ENCODE peak calls at places on chromosome 18, in ten cellular contexts. One of them, this sample, is unnamed.
A peak's percentile ranks its signal among the peaks of the same experiment; 100 is the strongest.

GRCh38 chr18:13301691-13302469 is 83.3 kb downstream of the LDLRAD4 start:
- DNase-seq in fibroblast of lung: no peak
- DNase-seq in MM.1S: no peak
- DNase-seq in right lobe of liver: no peak
- DNase-seq in transverse colon: no peak
- DNase-seq in spleen: no peak
- DNase-seq in Caco-2: no peak
- DNase-seq in upper lobe of right lung: no peak
- DNase-seq in astrocyte: no peak
- DNase-seq in OCI-LY7: no peak
- DNase-seq in this sample: no peak

GRCh38 chr18:50030146-50030545 is 164.8 kb downstream of the MYO5B start:
- DNase-seq in fibroblast of lung: no peak
- DNase-seq in MM.1S: no peak
- DNase-seq in right lobe of liver: no peak
- DNase-seq in transverse colon: no peak
- DNase-seq in spleen: no peak
- DNase-seq in Caco-2: no peak
- DNase-seq in upper lobe of right lung: no peak
- DNase-seq in astrocyte: no peak
- DNase-seq in OCI-LY7: no peak
- DNase-seq in this sample: no peak

GRCh38 chr18:48336332-48336731 is 72.9 kb downstream of the ZBTB7C start:
- DNase-seq in fibroblast of lung: no peak
- DNase-seq in MM.1S: no peak
- DNase-seq in right lobe of liver: no peak
- DNase-seq in transverse colon: no peak
- DNase-seq in spleen: no peak
- DNase-seq in Caco-2: no peak
- DNase-seq in upper lobe of right lung: no peak
- DNase-seq in astrocyte: no peak
- DNase-seq in OCI-LY7: no peak
- DNase-seq in this sample: no peak

GRCh38 chr18:79766308-79766707 is 31.4 kb upstream of the KCNG2 start:
- DNase-seq in fibroblast of lung: no peak
- DNase-seq in MM.1S: no peak
- DNase-seq in right lobe of liver: peak; percentile 33
- DNase-seq in transverse colon: no peak
- DNase-seq in spleen: peak; percentile 53
- DNase-seq in Caco-2: no peak
- DNase-seq in upper lobe of right lung: peak; percentile 60
- DNase-seq in astrocyte: no peak
- DNase-seq in OCI-LY7: no peak
- DNase-seq in this sample: no peak

GRCh38 chr18:8052237-8052701 is 485.2 kb downstream of the PTPRM start:
- DNase-seq in fibroblast of lung: peak; percentile 2
- DNase-seq in MM.1S: peak; percentile 10
- DNase-seq in right lobe of liver: no peak
- DNase-seq in transverse colon: no peak
- DNase-seq in spleen: no peak
- DNase-seq in Caco-2: no peak
- DNase-seq in upper lobe of right lung: no peak
- DNase-seq in astrocyte: no peak
- DNase-seq in OCI-LY7: no peak
- DNase-seq in this sample: peak; percentile 17

GRCh38 chr18:33557706-33558105 is 20.3 kb upstream of the ASXL3 start:
- DNase-seq in fibroblast of lung: no peak
- DNase-seq in MM.1S: no peak
- DNase-seq in right lobe of liver: no peak
- DNase-seq in transverse colon: no peak
- DNase-seq in spleen: no peak
- DNase-seq in Caco-2: no peak
- DNase-seq in upper lobe of right lung: no peak
- DNase-seq in astrocyte: no peak
- DNase-seq in OCI-LY7: no peak
- DNase-seq in this sample: peak; percentile 80

GRCh38 chr18:63022429-63023022 is 297.0 kb downstream of the BCL2 start:
- DNase-seq in fibroblast of lung: no peak
- DNase-seq in MM.1S: no peak
- DNase-seq in right lobe of liver: no peak
- DNase-seq in transverse colon: no peak
- DNase-seq in spleen: no peak
- DNase-seq in Caco-2: no peak
- DNase-seq in upper lobe of right lung: no peak
- DNase-seq in astrocyte: no peak
- DNase-seq in OCI-LY7: no peak
- DNase-seq in this sample: no peak

GRCh38 chr18:78932281-78932680 is 47.3 kb upstream of the SALL3 start:
- DNase-seq in fibroblast of lung: no peak
- DNase-seq in MM.1S: no peak
- DNase-seq in right lobe of liver: peak; percentile 8
- DNase-seq in transverse colon: no peak
- DNase-seq in spleen: no peak
- DNase-seq in Caco-2: no peak
- DNase-seq in upper lobe of right lung: peak; percentile 39
- DNase-seq in astrocyte: no peak
- DNase-seq in OCI-LY7: no peak
- DNase-seq in this sample: no peak

GRCh38 chr18:32093523-32093922 is 1.8 kb downstream of the RNF138 start:
- DNase-seq in fibroblast of lung: no peak
- DNase-seq in MM.1S: no peak
- DNase-seq in right lobe of liver: no peak
- DNase-seq in transverse colon: peak; percentile 14
- DNase-seq in spleen: no peak
- DNase-seq in Caco-2: no peak
- DNase-seq in upper lobe of right lung: no peak
- DNase-seq in astrocyte: peak; percentile 4
- DNase-seq in OCI-LY7: no peak
- DNase-seq in this sample: peak; percentile 28

GRCh38 chr18:34909637-34910364 is 131.4 kb upstream of the MAPRE2 start:
- DNase-seq in fibroblast of lung: peak; percentile 42
- DNase-seq in MM.1S: no peak
- DNase-seq in right lobe of liver: no peak
- DNase-seq in transverse colon: no peak
- DNase-seq in spleen: no peak
- DNase-seq in Caco-2: no peak
- DNase-seq in upper lobe of right lung: no peak
- DNase-seq in astrocyte: peak; percentile 85
- DNase-seq in OCI-LY7: no peak
- DNase-seq in this sample: no peak

GRCh38 chr18:47756364-47757016 is 174.0 kb downstream of the SMAD2 start:
- DNase-seq in fibroblast of lung: peak; percentile 43
- DNase-seq in MM.1S: peak; percentile 54
- DNase-seq in right lobe of liver: peak; percentile 68
- DNase-seq in transverse colon: peak; percentile 63
- DNase-seq in spleen: peak; percentile 85
- DNase-seq in Caco-2: peak; percentile 39
- DNase-seq in upper lobe of right lung: peak; percentile 79
- DNase-seq in astrocyte: peak; percentile 5
- DNase-seq in OCI-LY7: peak; percentile 34
- DNase-seq in this sample: peak; percentile 41

GRCh38 chr18:31511098-31511497 is 13.1 kb downstream of the DSG2 start:
- DNase-seq in fibroblast of lung: no peak
- DNase-seq in MM.1S: no peak
- DNase-seq in right lobe of liver: no peak
- DNase-seq in transverse colon: no peak
- DNase-seq in spleen: no peak
- DNase-seq in Caco-2: no peak
- DNase-seq in upper lobe of right lung: no peak
- DNase-seq in astrocyte: no peak
- DNase-seq in OCI-LY7: no peak
- DNase-seq in this sample: no peak

GRCh38 chr18:27797484-27797883 is 379.4 kb downstream of the CDH2 start:
- DNase-seq in fibroblast of lung: no peak
- DNase-seq in MM.1S: peak; percentile 58
- DNase-seq in right lobe of liver: no peak
- DNase-seq in transverse colon: no peak
- DNase-seq in spleen: no peak
- DNase-seq in Caco-2: no peak
- DNase-seq in upper lobe of right lung: no peak
- DNase-seq in astrocyte: no peak
- DNase-seq in OCI-LY7: no peak
- DNase-seq in this sample: no peak

GRCh38 chr18:28718696-28719095 is 541.8 kb upstream of the CDH2 start:
- DNase-seq in fibroblast of lung: no peak
- DNase-seq in MM.1S: no peak
- DNase-seq in right lobe of liver: no peak
- DNase-seq in transverse colon: no peak
- DNase-seq in spleen: no peak
- DNase-seq in Caco-2: no peak
- DNase-seq in upper lobe of right lung: no peak
- DNase-seq in astrocyte: no peak
- DNase-seq in OCI-LY7: no peak
- DNase-seq in this sample: no peak

GRCh38 chr18:79022603-79023002 is 43.0 kb downstream of the SALL3 start:
- DNase-seq in fibroblast of lung: no peak
- DNase-seq in MM.1S: no peak
- DNase-seq in right lobe of liver: no peak
- DNase-seq in transverse colon: no peak
- DNase-seq in spleen: no peak
- DNase-seq in Caco-2: no peak
- DNase-seq in upper lobe of right lung: no peak
- DNase-seq in astrocyte: no peak
- DNase-seq in OCI-LY7: no peak
- DNase-seq in this sample: no peak

GRCh38 chr18:60027397-60027796 is 127.6 kb downstream of the PMAIP1 start:
- DNase-seq in fibroblast of lung: no peak
- DNase-seq in MM.1S: no peak
- DNase-seq in right lobe of liver: no peak
- DNase-seq in transverse colon: no peak
- DNase-seq in spleen: no peak
- DNase-seq in Caco-2: no peak
- DNase-seq in upper lobe of right lung: no peak
- DNase-seq in astrocyte: no peak
- DNase-seq in OCI-LY7: no peak
- DNase-seq in this sample: no peak

GRCh38 chr18:36419913-36420531 is 122.5 kb downstream of the FHOD3 start:
- DNase-seq in fibroblast of lung: no peak
- DNase-seq in MM.1S: peak; percentile 34
- DNase-seq in right lobe of liver: no peak
- DNase-seq in transverse colon: no peak
- DNase-seq in spleen: no peak
- DNase-seq in Caco-2: no peak
- DNase-seq in upper lobe of right lung: no peak
- DNase-seq in astrocyte: peak; percentile 43
- DNase-seq in OCI-LY7: peak; percentile 1
- DNase-seq in this sample: peak; percentile 88
- TF ChIP-seq CTCF in fibroblast of lung: no peak
- TF ChIP-seq CTCF in MM.1S: peak; percentile 30
- TF ChIP-seq CTCF in right lobe of liver: no peak
- TF ChIP-seq CTCF in transverse colon: peak; percentile 8
- TF ChIP-seq CTCF in spleen: no peak
- TF ChIP-seq CTCF in Caco-2: no peak
- TF ChIP-seq CTCF in upper lobe of right lung: no peak
- TF ChIP-seq CTCF in astrocyte: no peak
- TF ChIP-seq CTCF in OCI-LY7: peak; percentile 21
- TF ChIP-seq CTCF in this sample: peak; percentile 49

DNA sequence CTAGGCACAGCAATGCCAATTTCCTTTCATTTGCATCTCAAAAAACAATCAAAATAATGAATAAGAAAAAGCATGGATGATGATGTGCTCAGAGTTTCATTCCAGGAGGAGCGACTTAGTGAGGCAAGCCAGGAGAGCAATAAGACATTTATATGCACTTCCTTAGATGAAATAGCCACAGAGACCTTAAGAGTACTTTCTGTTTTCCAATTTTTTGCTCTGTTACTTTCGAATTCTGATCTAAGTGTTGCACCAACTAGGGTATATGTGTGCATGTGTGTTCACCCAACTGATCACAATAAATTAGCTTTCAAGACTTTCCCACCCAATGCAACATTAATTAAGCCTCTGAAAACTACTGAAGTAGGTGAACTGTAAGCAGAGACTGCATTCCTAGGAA is 709 bp downstream of the RAB27B start:
- DNase-seq in fibroblast of lung: no peak
- DNase-seq in MM.1S: no peak
- DNase-seq in right lobe of liver: no peak
- DNase-seq in transverse colon: no peak
- DNase-seq in spleen: no peak
- DNase-seq in Caco-2: no peak
- DNase-seq in upper lobe of right lung: no peak
- DNase-seq in astrocyte: no peak
- DNase-seq in OCI-LY7: no peak
- DNase-seq in this sample: peak; percentile 37
- H3K4me3 ChIP-seq in fibroblast of lung: peak overlapping the region; percentile 63
- H3K4me3 ChIP-seq in MM.1S: peak overlapping the region; percentile 62
- H3K4me3 ChIP-seq in right lobe of liver: peak overlapping the region; percentile 41
- H3K4me3 ChIP-seq in transverse colon: peak overlapping the region; percentile 39
- H3K4me3 ChIP-seq in spleen: peak overlapping the region; percentile 46
- H3K4me3 ChIP-seq in Caco-2: peak overlapping the region; percentile 54
- H3K4me3 ChIP-seq in upper lobe of right lung: peak overlapping the region; percentile 48
- H3K4me3 ChIP-seq in astrocyte: peak overlapping the region; percentile 74
- H3K4me3 ChIP-seq in OCI-LY7: no peak overlapping the region
- H3K4me3 ChIP-seq in this sample: peak overlapping the region; percentile 65

DNA sequence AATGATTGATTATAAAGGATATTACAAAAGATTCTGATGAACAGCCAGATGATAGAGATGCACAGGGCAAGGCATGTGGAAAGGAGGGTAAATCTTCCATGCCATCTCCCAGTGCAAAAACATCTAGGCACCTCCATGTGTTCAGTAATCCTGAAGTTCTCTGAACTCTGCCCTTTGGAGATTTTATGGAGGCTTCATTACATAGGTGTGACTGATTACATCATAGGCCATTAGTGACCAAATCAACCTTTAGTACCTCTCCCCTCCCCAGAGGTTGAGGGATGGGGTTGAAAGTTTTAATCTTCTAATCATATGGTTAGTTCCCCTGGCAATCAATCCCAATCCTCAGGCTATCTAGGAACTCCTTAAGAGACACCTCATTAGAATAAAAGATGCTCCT is 2190.2 kb upstream of the PIK3C3 start:
- DNase-seq in fibroblast of lung: no peak
- DNase-seq in MM.1S: no peak
- DNase-seq in right lobe of liver: no peak
- DNase-seq in transverse colon: no peak
- DNase-seq in spleen: no peak
- DNase-seq in Caco-2: no peak
- DNase-seq in upper lobe of right lung: no peak
- DNase-seq in astrocyte: no peak
- DNase-seq in OCI-LY7: no peak
- DNase-seq in this sample: no peak
- H3K36me3 ChIP-seq in fibroblast of lung: no peaks in the 10 kb centered on the region
- H3K36me3 ChIP-seq in MM.1S: no peaks in the 10 kb centered on the region
- H3K36me3 ChIP-seq in right lobe of liver: no peaks in the 10 kb centered on the region
- H3K36me3 ChIP-seq in transverse colon: no peaks in the 10 kb centered on the region
- H3K36me3 ChIP-seq in spleen: no peaks in the 10 kb centered on the region
- H3K36me3 ChIP-seq in Caco-2: no peaks in the 10 kb centered on the region
- H3K36me3 ChIP-seq in upper lobe of right lung: no peaks in the 10 kb centered on the region
- H3K36me3 ChIP-seq in astrocyte: no peaks in the 10 kb centered on the region
- H3K36me3 ChIP-seq in OCI-LY7: no peaks in the 10 kb centered on the region
- H3K36me3 ChIP-seq in this sample: no peaks in the 10 kb centered on the region

DNA sequence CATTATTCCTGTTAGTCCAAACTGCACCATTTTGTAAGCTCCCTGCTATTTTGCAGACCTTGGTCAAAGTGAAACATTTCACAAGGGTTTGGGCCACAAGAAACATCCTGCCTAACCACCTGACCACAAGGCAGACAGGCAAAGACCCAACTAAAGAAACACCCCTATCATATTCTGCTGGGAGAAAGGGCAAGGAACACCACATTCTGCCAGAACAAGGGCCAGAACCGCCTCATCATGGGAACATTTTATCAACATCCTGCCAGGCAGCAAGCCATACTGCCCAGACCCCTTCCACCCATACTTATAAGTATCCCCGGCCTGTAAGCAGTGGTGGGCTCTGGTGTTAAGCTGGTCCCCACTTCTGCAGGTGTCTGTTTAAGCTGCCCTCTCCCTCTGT is 12.0 kb upstream of the RAB31 start:
- DNase-seq in fibroblast of lung: peak; percentile 43
- DNase-seq in MM.1S: no peak
- DNase-seq in right lobe of liver: peak; percentile 28
- DNase-seq in transverse colon: no peak
- DNase-seq in spleen: no peak
- DNase-seq in Caco-2: no peak
- DNase-seq in upper lobe of right lung: no peak
- DNase-seq in astrocyte: no peak
- DNase-seq in OCI-LY7: no peak
- DNase-seq in this sample: no peak
- TF ChIP-seq CTCF in fibroblast of lung: no peak
- TF ChIP-seq CTCF in MM.1S: no peak
- TF ChIP-seq CTCF in right lobe of liver: no peak
- TF ChIP-seq CTCF in transverse colon: no peak
- TF ChIP-seq CTCF in spleen: no peak
- TF ChIP-seq CTCF in Caco-2: no peak
- TF ChIP-seq CTCF in upper lobe of right lung: no peak
- TF ChIP-seq CTCF in astrocyte: no peak
- TF ChIP-seq CTCF in OCI-LY7: no peak
- TF ChIP-seq CTCF in this sample: no peak